ENCODE peak calls at places on chromosomes 11 and 22, in five cellular contexts. One of them, this sample, is unnamed.

GRCh38 chr11:101034076-101034475 is 95.5 kb downstream of the PGR start:
- DNase-seq in kidney: peak
- DNase-seq in BJ: no peak
- DNase-seq in WERI-Rb-1: no peak
- DNase-seq in GM12878: no peak
- DNase-seq in this sample: no peak

GRCh38 chr11:202490-202889 is 4.7 kb downstream of the BET1L start:
- DNase-seq in WERI-Rb-1: no peak
- DNase-seq in GM12878: no peak
- DNase-seq in kidney: peak
- DNase-seq in BJ: no peak
- DNase-seq in this sample: peak

GRCh38 chr22:40951795-40952602 is 821 bp downstream of the RBX1 start:
- DNase-seq in GM12878: peak
- DNase-seq in WERI-Rb-1: no peak
- DNase-seq in kidney: no peak
- DNase-seq in BJ: no peak
- DNase-seq in this sample: no peak

GRCh38 chr11:105861225-105861624 is 160.8 kb downstream of the MSANTD4 start:
- DNase-seq in BJ: no peak
- DNase-seq in GM12878: no peak
- DNase-seq in kidney: no peak
- DNase-seq in WERI-Rb-1: no peak
- DNase-seq in this sample: no peak

GRCh38 chr11:130071211-130071712 is 1.6 kb downstream of the APLP2 start:
- DNase-seq in GM12878: no peak
- DNase-seq in WERI-Rb-1: no peak
- DNase-seq in kidney: no peak
- DNase-seq in BJ: no peak
- DNase-seq in this sample: no peak

GRCh38 chr22:23591203-23591791 is 11.2 kb upstream of the IGLL1 start:
- DNase-seq in WERI-Rb-1: peak
- DNase-seq in GM12878: no peak
- DNase-seq in kidney: peak
- DNase-seq in BJ: no peak
- DNase-seq in this sample: peak

GRCh38 chr22:45290410-45290936 is 5.7 kb downstream of the UPK3A start:
- DNase-seq in GM12878: no peak
- DNase-seq in WERI-Rb-1: peak
- DNase-seq in BJ: peak
- DNase-seq in kidney: no peak
- DNase-seq in this sample: no peak

GRCh38 chr11:84930863-84931262 is 696.3 kb downstream of the DLG2 start:
- DNase-seq in GM12878: no peak
- DNase-seq in BJ: no peak
- DNase-seq in kidney: no peak
- DNase-seq in WERI-Rb-1: no peak
- DNase-seq in this sample: no peak

GRCh38 chr11:101974255-101974654 is 57.9 kb upstream of the ANGPTL5 start:
- DNase-seq in GM12878: no peak
- DNase-seq in WERI-Rb-1: no peak
- DNase-seq in BJ: no peak
- DNase-seq in kidney: no peak
- DNase-seq in this sample: no peak

GRCh38 chr11:2934057-2934550 is 4.9 kb upstream of the PHLDA2 start:
- DNase-seq in WERI-Rb-1: no peak
- DNase-seq in GM12878: no peak
- DNase-seq in kidney: no peak
- DNase-seq in BJ: no peak
- DNase-seq in this sample: no peak

GRCh38 chr11:14793546-14793945 is 98.5 kb downstream of the CYP2R1 start:
- DNase-seq in BJ: no peak
- DNase-seq in kidney: no peak
- DNase-seq in GM12878: no peak
- DNase-seq in WERI-Rb-1: no peak
- DNase-seq in this sample: no peak

GRCh38 chr11:130979386-130979972 is 63.2 kb upstream of the SNX19 start:
- DNase-seq in WERI-Rb-1: peak
- DNase-seq in BJ: no peak
- DNase-seq in GM12878: no peak
- DNase-seq in kidney: no peak
- DNase-seq in this sample: no peak

GRCh38 chr22:41613456-41613855 is 7.4 kb downstream of the DESI1 start:
- DNase-seq in kidney: no peak
- DNase-seq in BJ: no peak
- DNase-seq in GM12878: no peak
- DNase-seq in WERI-Rb-1: no peak
- DNase-seq in this sample: no peak

GRCh38 chr22:49999063-49999900 is 13.3 kb downstream of the IL17REL start:
- DNase-seq in GM12878: no peak
- DNase-seq in WERI-Rb-1: no peak
- DNase-seq in kidney: peak
- DNase-seq in BJ: no peak
- DNase-seq in this sample: peak

GRCh38 chr11:533049-533585 is 2.3 kb downstream of the HRAS start:
- DNase-seq in WERI-Rb-1: no peak
- DNase-seq in BJ: no peak
- DNase-seq in GM12878: no peak
- DNase-seq in kidney: peak
- DNase-seq in this sample: peak

GRCh38 chr11:3043315-3043871 is 13.8 kb downstream of the CARS1 start:
- DNase-seq in GM12878: no peak
- DNase-seq in WERI-Rb-1: no peak
- DNase-seq in kidney: peak
- DNase-seq in BJ: no peak
- DNase-seq in this sample: peak

GRCh38 chr11:46319074-46319453 is 28.2 kb upstream of the DGKZ start:
- DNase-seq in kidney: no peak
- DNase-seq in BJ: no peak
- DNase-seq in WERI-Rb-1: no peak
- DNase-seq in GM12878: no peak
- DNase-seq in this sample: no peak

GRCh38 chr22:29520851-29521250 is 32.7 kb downstream of the THOC5 start:
- DNase-seq in kidney: no peak
- DNase-seq in WERI-Rb-1: no peak
- DNase-seq in GM12878: no peak
- DNase-seq in BJ: no peak
- DNase-seq in this sample: no peak

GRCh38 chr22:37002633-37003032 is 16.6 kb downstream of the TST start:
- DNase-seq in GM12878: no peak
- DNase-seq in WERI-Rb-1: no peak
- DNase-seq in BJ: no peak
- DNase-seq in kidney: no peak
- DNase-seq in this sample: no peak

GRCh38 chr11:57094206-57094940 is 87.4 kb upstream of the LRRC55 start:
- DNase-seq in kidney: no peak
- DNase-seq in WERI-Rb-1: no peak
- DNase-seq in GM12878: no peak
- DNase-seq in BJ: no peak
- DNase-seq in this sample: no peak

GRCh38 chr11:119902656-119903181 is 173.7 kb upstream of the NECTIN1 start:
- DNase-seq in GM12878: no peak
- DNase-seq in kidney: no peak
- DNase-seq in BJ: no peak
- DNase-seq in WERI-Rb-1: no peak
- DNase-seq in this sample: no peak

GRCh38 chr11:64934765-64935633 is 694 bp downstream of the GPHA2 start:
- DNase-seq in kidney: no peak
- DNase-seq in BJ: no peak
- DNase-seq in GM12878: no peak
- DNase-seq in WERI-Rb-1: peak
- DNase-seq in this sample: peak

GRCh38 chr22:31920306-31920705 is 24.0 kb upstream of the YWHAH start:
- DNase-seq in BJ: no peak
- DNase-seq in WERI-Rb-1: no peak
- DNase-seq in GM12878: no peak
- DNase-seq in kidney: no peak
- DNase-seq in this sample: no peak

GRCh38 chr11:64661146-64661545 is 61.9 kb downstream of the NRXN2 start:
- DNase-seq in WERI-Rb-1: no peak
- DNase-seq in BJ: no peak
- DNase-seq in kidney: peak
- DNase-seq in GM12878: no peak
- DNase-seq in this sample: no peak

GRCh38 chr22:28395920-28396447 is 283.7 kb downstream of the TTC28 start:
- DNase-seq in BJ: no peak
- DNase-seq in GM12878: no peak
- DNase-seq in WERI-Rb-1: no peak
- DNase-seq in kidney: no peak
- DNase-seq in this sample: no peak

GRCh38 chr11:1618231-1618630 is 3.7 kb downstream of the KRTAP5-4 start:
- DNase-seq in GM12878: no peak
- DNase-seq in kidney: peak
- DNase-seq in BJ: no peak
- DNase-seq in WERI-Rb-1: no peak
- DNase-seq in this sample: no peak

GRCh38 chr22:24822471-24822870 is 16.5 kb downstream of the SGSM1 start:
- DNase-seq in WERI-Rb-1: no peak
- DNase-seq in BJ: no peak
- DNase-seq in GM12878: no peak
- DNase-seq in kidney: no peak
- DNase-seq in this sample: no peak

GRCh38 chr11:14022251-14022650 is 59.7 kb downstream of the SPON1 start:
- DNase-seq in WERI-Rb-1: no peak
- DNase-seq in kidney: no peak
- DNase-seq in GM12878: no peak
- DNase-seq in BJ: no peak
- DNase-seq in this sample: no peak

GRCh38 chr11:66020618-66021357 is 5.5 kb downstream of the CATSPER1 start:
- DNase-seq in kidney: no peak
- DNase-seq in GM12878: no peak
- DNase-seq in BJ: no peak
- DNase-seq in WERI-Rb-1: no peak
- DNase-seq in this sample: no peak

GRCh38 chr11:2579315-2580060 is 120.3 kb downstream of the KCNQ1OT1 start:
- DNase-seq in WERI-Rb-1: peak
- DNase-seq in BJ: no peak
- DNase-seq in GM12878: no peak
- DNase-seq in kidney: peak
- DNase-seq in this sample: peak

GRCh38 chr11:60310407-60310998 is 16.6 kb upstream of the MS4A6E start:
- DNase-seq in GM12878: peak
- DNase-seq in kidney: no peak
- DNase-seq in WERI-Rb-1: no peak
- DNase-seq in BJ: no peak
- DNase-seq in this sample: no peak

GRCh38 chr22:43592470-43592869 is 180.7 kb downstream of the MPPED1 start:
- DNase-seq in BJ: no peak
- DNase-seq in WERI-Rb-1: no peak
- DNase-seq in GM12878: no peak
- DNase-seq in kidney: no peak
- DNase-seq in this sample: no peak

GRCh38 chr11:64762277-64762915 is 2.6 kb upstream of the PYGM start:
- DNase-seq in WERI-Rb-1: no peak
- DNase-seq in GM12878: no peak
- DNase-seq in BJ: no peak
- DNase-seq in kidney: peak
- DNase-seq in this sample: no peak

GRCh38 chr11:83219095-83219494 is 25.6 kb downstream of the ANKRD42 start:
- DNase-seq in BJ: no peak
- DNase-seq in GM12878: no peak
- DNase-seq in WERI-Rb-1: peak
- DNase-seq in kidney: no peak
- DNase-seq in this sample: no peak
- TF ChIP-seq CTCF in BJ: peak
- TF ChIP-seq CTCF in GM12878: peak
- TF ChIP-seq CTCF in WERI-Rb-1: peak
- TF ChIP-seq CTCF in kidney: no peak
- TF ChIP-seq CTCF in this sample: peak

DNA sequence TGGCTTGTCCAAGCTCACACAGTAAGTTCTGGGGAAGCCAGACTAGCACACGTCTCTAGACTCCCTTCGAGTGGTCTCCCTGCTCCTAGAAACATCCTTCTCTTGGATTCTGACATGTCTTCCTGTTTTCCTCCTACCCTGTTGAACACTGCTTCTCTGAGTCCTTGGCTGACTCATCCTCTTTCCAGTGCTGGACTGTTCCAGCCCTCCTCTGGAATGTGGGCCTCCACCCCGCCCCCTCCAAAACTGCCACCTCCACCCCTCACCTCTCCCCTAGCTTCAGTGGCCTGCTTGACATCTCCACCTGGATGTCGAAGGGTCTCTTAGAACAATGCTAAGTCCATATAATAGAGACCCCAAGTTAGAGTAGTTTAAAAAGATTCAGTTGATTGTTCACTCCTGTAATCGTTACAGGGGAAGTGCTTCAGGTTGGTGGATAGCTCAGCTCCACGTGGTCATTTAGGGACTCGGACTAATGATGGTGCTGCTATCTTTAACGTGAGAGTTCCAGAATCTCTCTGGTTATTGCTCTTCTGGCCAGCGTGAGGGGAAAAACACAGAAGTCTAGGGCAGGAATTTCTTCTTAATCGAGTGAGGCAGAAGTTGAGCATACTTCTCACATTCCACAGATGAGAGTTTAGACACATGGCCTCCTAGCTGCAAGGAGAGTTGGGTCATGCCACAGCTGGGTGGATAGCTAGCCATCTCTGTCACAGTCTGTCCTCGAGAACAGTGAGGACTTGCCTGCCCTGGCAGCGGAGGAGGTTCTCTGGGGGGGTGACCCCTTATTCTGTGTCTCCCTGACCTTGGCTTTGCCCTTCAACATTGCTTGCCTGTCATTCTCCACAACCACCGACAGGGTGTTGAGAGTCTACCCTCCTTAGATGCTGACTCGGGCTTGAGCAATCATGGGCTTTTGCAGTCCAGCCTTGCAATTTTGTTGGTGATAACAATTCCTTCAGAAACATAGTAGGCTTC is 4.7 kb upstream of the C11orf96 start:
- DNase-seq in BJ: no peak
- DNase-seq in GM12878: no peak
- DNase-seq in kidney: no peak
- DNase-seq in WERI-Rb-1: no peak
- DNase-seq in this sample: no peak
- TF ChIP-seq CTCF in BJ: peak
- TF ChIP-seq CTCF in GM12878: no peak
- TF ChIP-seq CTCF in kidney: no peak
- TF ChIP-seq CTCF in WERI-Rb-1: no peak
- TF ChIP-seq CTCF in this sample: peak

DNA sequence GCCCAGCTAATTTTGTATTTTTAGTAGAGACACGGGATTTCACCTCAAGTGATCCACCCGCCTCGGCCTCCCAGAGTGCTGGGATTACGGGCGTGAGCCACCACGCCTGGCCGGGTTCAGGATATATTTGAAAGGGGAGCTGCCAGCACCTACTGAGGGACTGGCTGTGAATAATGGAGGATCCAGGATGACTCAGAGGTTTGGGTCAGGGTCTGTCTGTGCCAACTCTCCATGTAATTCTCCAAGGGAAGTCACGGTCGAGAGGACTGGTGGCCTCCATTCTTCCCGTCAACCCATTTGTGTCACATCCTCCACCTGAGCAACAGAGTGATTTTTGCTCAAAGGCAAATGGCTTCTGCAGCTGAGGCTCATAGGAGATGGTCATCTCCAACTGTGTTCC is 3.6 kb upstream of the ARRB1 start:
- DNase-seq in GM12878: no peak
- DNase-seq in WERI-Rb-1: no peak
- DNase-seq in kidney: no peak
- DNase-seq in BJ: no peak
- DNase-seq in this sample: no peak
- TF ChIP-seq CTCF in GM12878: no peak
- TF ChIP-seq CTCF in WERI-Rb-1: no peak
- TF ChIP-seq CTCF in kidney: no peak
- TF ChIP-seq CTCF in BJ: no peak
- TF ChIP-seq CTCF in this sample: no peak

GRCh38 chr11:61791737-61792309 is 576 bp downstream of the TMEM258 start:
- DNase-seq in BJ: peak
- DNase-seq in WERI-Rb-1: peak
- DNase-seq in GM12878: no peak
- DNase-seq in kidney: peak
- DNase-seq in this sample: no peak
- TF ChIP-seq CTCF in BJ: peak
- TF ChIP-seq CTCF in WERI-Rb-1: peak
- TF ChIP-seq CTCF in GM12878: no peak
- TF ChIP-seq CTCF in kidney: no peak
- TF ChIP-seq CTCF in this sample: no peak

This sample was measured in chondrocyte.